ENCODE peak calls at places on chromosomes 3 and 15, in ten cellular contexts. G, S, A, Q, D, K, P, E, Y and L are unnamed samples.

GRCh38 chr3:5015056-5015455 is 35.8 kb downstream of the BHLHE40 start:
- DNase-seq in G (no peak), S (no peak), A (no peak), Q (no peak), D (no peak), K (no peak), P (no peak), E (no peak), Y (no peak), L (no peak)

GRCh38 chr3:33278106-33278672 is 947 bp downstream of the FBXL2 start:
- DNase-seq in G (peak), S (no peak), A (no peak), Q (no peak), D (no peak), K (no peak), P (no peak), E (peak), Y (no peak), L (no peak)

GRCh38 chr3:106457278-106458210 is 588.7 kb upstream of the CBLB start:
- DNase-seq in G (peak), S (peak), A (no peak), Q (no peak), D (peak), K (no peak), P (peak), E (peak), Y (no peak), L (peak)

GRCh38 chr15:90956551-90957104 is 1.9 kb downstream of the RCCD1 start:
- DNase-seq in G (peak), S (peak), A (peak), Q (peak), D (no peak), K (no peak), P (peak), E (peak), Y (peak), L (peak)

GRCh38 chr3:124761935-124762334 is 31.7 kb downstream of the UMPS start:
- DNase-seq in G (no peak), S (no peak), A (no peak), Q (no peak), D (no peak), K (no peak), P (no peak), E (no peak), Y (no peak), L (no peak)

GRCh38 chr15:68370768-68371151 is 61.2 kb downstream of the ITGA11 start:
- DNase-seq in G (no peak), S (no peak), A (no peak), Q (no peak), D (no peak), K (no peak), P (no peak), E (no peak), Y (no peak), L (no peak)

GRCh38 chr3:182565916-182566524 is 227.3 kb upstream of the ATP11B start:
- DNase-seq in G (no peak), S (no peak), A (no peak), Q (no peak), D (no peak), K (no peak), P (no peak), E (no peak), Y (no peak), L (no peak)

GRCh38 chr3:126179825-126180476 is 435 bp downstream of the ALDH1L1 start:
- DNase-seq in G (peak), S (no peak), A (peak), Q (no peak), D (no peak), K (no peak), P (no peak), E (peak), Y (no peak), L (peak)

GRCh38 chr3:187689984-187690383 is 12.4 kb downstream of the RTP2 start:
- DNase-seq in G (peak), S (no peak), A (no peak), Q (no peak), D (no peak), K (no peak), P (no peak), E (peak), Y (no peak), L (no peak)

GRCh38 chr3:13566769-13567310 is 17.9 kb downstream of the FBLN2 start:
- DNase-seq in G (no peak), S (no peak), A (no peak), Q (no peak), D (no peak), K (no peak), P (no peak), E (no peak), Y (no peak), L (no peak)

GRCh38 chr3:32401541-32402052 is 9.9 kb downstream of the CMTM7 start:
- DNase-seq in G (peak), S (peak), A (peak), Q (peak), D (peak), K (no peak), P (peak), E (peak), Y (peak), L (peak)

GRCh38 chr3:134847349-134847748 is 52.3 kb downstream of the EPHB1 start:
- DNase-seq in G (no peak), S (no peak), A (no peak), Q (no peak), D (no peak), K (no peak), P (no peak), E (no peak), Y (no peak), L (no peak)

GRCh38 chr3:183185696-183186095 is 23.2 kb upstream of the LAMP3 start:
- DNase-seq in G (peak), S (no peak), A (no peak), Q (no peak), D (no peak), K (no peak), P (no peak), E (peak), Y (no peak), L (peak)

GRCh38 chr15:100180921-100181320 is 160.9 kb downstream of the ADAMTS17 start:
- DNase-seq in G (no peak), S (no peak), A (no peak), Q (no peak), D (no peak), K (no peak), P (no peak), E (no peak), Y (peak), L (no peak)

GRCh38 chr15:90872481-90873184 is 4.2 kb downstream of the FURIN start:
- DNase-seq in G (peak), S (no peak), A (peak), Q (no peak), D (peak), K (no peak), P (peak), E (peak), Y (no peak), L (peak)

GRCh38 chr3:149654188-149654601 is 3.6 kb downstream of the WWTR1 start:
- DNase-seq in G (peak), S (no peak), A (no peak), Q (no peak), D (no peak), K (no peak), P (peak), E (peak), Y (no peak), L (no peak)

GRCh38 chr3:125357032-125357658 is 18.0 kb downstream of the ZNF148 start:
- DNase-seq in G (peak), S (no peak), A (peak), Q (peak), D (no peak), K (no peak), P (peak), E (peak), Y (no peak), L (no peak)

GRCh38 chr3:186432944-186433732 is 71.1 kb upstream of the DGKG start:
- DNase-seq in G (peak), S (no peak), A (no peak), Q (no peak), D (no peak), K (no peak), P (no peak), E (no peak), Y (no peak), L (peak)

GRCh38 chr3:154324919-154325318 is 632 bp upstream of the DHX36 start:
- DNase-seq in G (no peak), S (no peak), A (no peak), Q (no peak), D (no peak), K (no peak), P (no peak), E (peak), Y (no peak), L (peak)

GRCh38 chr15:83733206-83733605 is 79.3 kb downstream of the ADAMTSL3 start:
- DNase-seq in G (peak), S (no peak), A (peak), Q (no peak), D (peak), K (peak), P (no peak), E (peak), Y (no peak), L (no peak)

GRCh38 chr15:55343168-55343567 is 24.1 kb downstream of the PIGB start:
- DNase-seq in G (no peak), S (no peak), A (no peak), Q (no peak), D (no peak), K (no peak), P (no peak), E (no peak), Y (no peak), L (no peak)

GRCh38 chr15:59993041-59993750 is 10.9 kb upstream of the FOXB1 start:
- DNase-seq in G (no peak), S (no peak), A (no peak), Q (no peak), D (no peak), K (no peak), P (no peak), E (no peak), Y (no peak), L (no peak)

GRCh38 chr3:4409415-4409814 is 57.7 kb downstream of the SUMF1 start:
- DNase-seq in G (no peak), S (no peak), A (no peak), Q (no peak), D (no peak), K (no peak), P (peak), E (no peak), Y (no peak), L (no peak)

GRCh38 chr15:71272932-71273331 is 157.7 kb downstream of the THSD4 start:
- DNase-seq in G (peak), S (no peak), A (no peak), Q (no peak), D (no peak), K (no peak), P (no peak), E (peak), Y (no peak), L (peak)

DNA sequence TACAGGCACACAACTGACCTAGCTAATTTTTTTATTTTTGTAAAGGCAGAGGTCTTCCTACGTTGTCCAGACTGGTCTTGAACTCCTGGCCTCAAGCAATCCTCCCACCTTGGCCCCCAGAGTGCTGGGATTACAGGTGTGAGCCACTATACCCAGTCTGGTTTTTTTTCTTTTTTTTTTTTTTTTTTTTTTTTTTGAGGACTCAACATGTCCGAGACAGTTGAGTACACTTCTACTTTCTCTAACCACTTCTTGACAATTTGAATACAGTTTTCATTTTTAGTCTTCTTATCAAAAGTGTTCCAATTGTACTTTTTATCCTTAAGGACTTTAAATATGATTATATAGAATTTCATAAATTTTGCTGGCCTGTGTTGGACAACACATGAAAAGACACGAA is 7.4 kb upstream of the GSK3B start:
- DNase-seq in G (no peak), S (no peak), A (no peak), Q (no peak), D (no peak), K (no peak), P (peak), E (no peak), Y (no peak), L (no peak)
- TF ChIP-seq CTCF in G (no peak), S (no peak), A (no peak), Q (no peak), D (no peak), K (no peak), P (no peak), E (no peak), Y (no peak), L (no peak)

GRCh38 chr3:98185180-98185579 is 18.7 kb downstream of the OR5H15 start:
- DNase-seq in G (no peak), S (no peak), A (no peak), Q (no peak), D (no peak), K (no peak), P (peak), E (no peak), Y (no peak), L (no peak)

DNA sequence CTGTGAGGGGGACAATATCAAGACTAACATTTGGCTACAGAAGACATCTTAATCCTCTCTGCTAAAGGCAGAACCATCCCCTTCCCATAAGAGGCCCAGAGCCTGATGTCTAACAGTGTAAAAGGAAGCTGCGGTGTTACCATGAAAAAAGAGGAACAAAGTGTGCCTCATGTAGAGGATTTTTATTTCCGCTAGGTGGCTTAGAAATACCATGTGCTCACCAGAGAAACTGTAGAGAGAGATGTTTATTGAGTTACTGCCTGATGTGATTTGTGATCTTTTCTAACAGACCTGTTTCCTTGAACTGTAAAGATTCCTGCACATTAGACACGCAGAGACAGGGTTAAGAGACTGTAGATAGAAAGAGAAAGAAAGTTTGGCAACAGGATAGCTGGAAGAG is 22.1 kb downstream of the OR5H15 start:
- DNase-seq in G (no peak), S (peak), A (no peak), Q (no peak), D (no peak), K (no peak), P (peak), E (no peak), Y (no peak), L (no peak)
- TF ChIP-seq CTCF in G (no peak), S (peak), A (no peak), Q (no peak), D (no peak), K (peak), P (peak), E (no peak), Y (peak), L (no peak)

DNA sequence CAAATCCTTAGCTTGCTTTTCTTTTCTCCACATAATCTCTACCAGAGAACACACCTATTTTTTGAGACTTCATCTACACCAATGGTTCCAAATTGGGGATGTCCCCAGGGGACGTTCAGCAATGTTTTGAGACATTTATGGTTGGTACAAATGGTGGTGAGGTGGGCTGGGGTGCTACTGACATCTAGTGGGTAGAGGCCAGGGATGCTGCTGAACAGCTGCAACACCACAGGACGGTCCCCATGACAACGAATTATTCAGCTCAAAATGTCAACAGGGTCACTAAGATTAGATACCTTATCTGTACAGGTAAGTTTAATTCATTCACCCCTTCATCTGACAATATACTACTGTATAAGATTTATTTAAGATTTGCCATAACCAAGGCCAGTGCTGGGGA is 14.4 kb downstream of the GK5 start:
- DNase-seq in G (peak), S (peak), A (no peak), Q (no peak), D (no peak), K (no peak), P (peak), E (peak), Y (no peak), L (peak)
- TF ChIP-seq CTCF in G (peak), S (peak), A (no peak), Q (no peak), D (peak), K (no peak), P (peak), E (peak), Y (peak), L (no peak)

GRCh38 chr15:57462391-57462790 is 86.1 kb downstream of the CGNL1 start:
- DNase-seq in G (peak), S (no peak), A (no peak), Q (no peak), D (no peak), K (no peak), P (no peak), E (peak), Y (no peak), L (no peak)
- TF ChIP-seq CTCF in G (peak), S (peak), A (no peak), Q (no peak), D (peak), K (no peak), P (no peak), E (peak), Y (peak), L (peak)

GRCh38 chr3:119524931-119525662 is 26.8 kb downstream of the TIMMDC1 start:
- DNase-seq in G (peak), S (no peak), A (peak), Q (no peak), D (peak), K (no peak), P (no peak), E (peak), Y (no peak), L (peak)
- TF ChIP-seq CTCF in G (peak), S (no peak), A (no peak), Q (no peak), D (peak), K (peak), P (peak), E (peak), Y (no peak), L (peak)

DNA sequence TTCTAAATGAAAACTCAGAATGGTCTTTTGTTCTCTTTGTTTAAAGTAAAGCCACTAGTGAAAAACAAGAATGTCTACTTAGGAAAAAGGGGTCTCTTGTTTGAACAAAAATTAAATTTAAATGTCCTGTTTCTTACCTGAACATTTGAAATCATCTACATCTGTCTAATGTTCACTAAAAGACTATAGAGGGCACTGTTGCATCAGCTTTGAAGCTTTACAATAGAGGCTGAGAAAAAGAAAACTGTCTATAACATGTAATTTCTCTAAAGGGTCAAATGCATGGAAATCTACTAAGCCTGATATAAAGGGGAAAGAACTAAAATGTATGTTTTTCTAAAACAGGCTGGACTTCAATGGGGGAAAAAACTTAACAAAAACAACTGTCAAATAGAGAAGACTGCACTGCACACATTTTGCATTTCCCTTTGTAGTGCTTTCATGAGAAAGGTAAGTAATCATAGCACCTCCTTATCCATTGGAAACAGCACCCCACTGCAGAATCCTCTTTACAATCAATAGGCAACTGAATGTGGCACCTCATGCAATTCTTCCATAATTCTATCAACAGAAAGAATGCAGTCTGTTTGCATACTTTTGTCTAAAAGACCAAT is 26.3 kb downstream of the DPH6 start:
- DNase-seq in G (peak), S (peak), A (no peak), Q (no peak), D (no peak), K (no peak), P (peak), E (peak), Y (no peak), L (peak)
- TF ChIP-seq CTCF in G (peak), S (peak), A (peak), Q (no peak), D (peak), K (peak), P (peak), E (peak), Y (peak), L (peak)

GRCh38 chr3:59308684-59309083 is 258.9 kb upstream of the CFAP20DC start:
- DNase-seq in G (no peak), S (no peak), A (no peak), Q (no peak), D (no peak), K (no peak), P (no peak), E (no peak), Y (no peak), L (no peak)
- TF ChIP-seq CTCF in G (peak), S (peak), A (no peak), Q (no peak), D (peak), K (no peak), P (no peak), E (peak), Y (peak), L (no peak)

GRCh38 chr3:193605876-193606275 is 12.9 kb downstream of the OPA1 start:
- DNase-seq in G (peak), S (peak), A (peak), Q (peak), D (no peak), K (no peak), P (peak), E (peak), Y (no peak), L (peak)
- TF ChIP-seq CTCF in G (peak), S (peak), A (peak), Q (no peak), D (peak), K (peak), P (peak), E (peak), Y (peak), L (peak)